ENCODE peak calls at places on chromosomes 5 and 9, in seven cellular contexts. U is PC-3, X is neural progenitor cell, T is IMR-90, P is MM.1S, N is PC-9, R is mesenchymal stem cell. C is an unnamed sample.

GRCh38 chr5:132283423-132284043 is 10.7 kb upstream of the SLC22A4 start:
- DNase-seq in U (peak), X (no peak), T (peak), P (no peak), N (peak), R (peak), C (peak)

GRCh38 chr9:127970401-127971313 is 10.1 kb downstream of the EEIG1 start:
- DNase-seq in U (peak), X (peak), T (no peak), P (peak), N (peak), R (no peak), C (no peak)

GRCh38 chr5:167030500-167031120 is 1260.8 kb upstream of the WWC1 start:
- DNase-seq in U (no peak), X (peak), T (no peak), P (no peak), N (no peak), R (no peak), C (peak)

GRCh38 chr5:170597876-170598275 is 94.1 kb downstream of the KCNIP1 start:
- DNase-seq in U (no peak), X (no peak), T (no peak), P (no peak), N (no peak), R (peak), C (peak)

GRCh38 chr5:40410939-40411635 is 268.6 kb upstream of the PTGER4 start:
- DNase-seq in U (peak), X (no peak), T (peak), P (no peak), N (peak), R (peak), C (peak)

GRCh38 chr9:110340306-110340705 is 2.6 kb upstream of the TXNDC8 start:
- DNase-seq in U (peak), X (peak), T (no peak), P (peak), N (no peak), R (no peak), C (peak)

GRCh38 chr9:8762676-8763075 is 963.1 kb upstream of the DMAC1 start:
- DNase-seq in U (no peak), X (peak), T (no peak), P (no peak), N (no peak), R (no peak), C (no peak)

GRCh38 chr5:15249152-15249551 is 250.8 kb upstream of the FBXL7 start:
- DNase-seq in U (peak), X (no peak), T (peak), P (peak), N (peak), R (peak), C (peak)

GRCh38 chr9:34646211-34647083 is at the start of gene GALT:
- DNase-seq in U (peak), X (peak), T (peak), P (peak), N (peak), R (peak), C (peak)

GRCh38 chr9:5499889-5500398 is 10.4 kb upstream of the PDCD1LG2 start:
- DNase-seq in U (peak), X (no peak), T (peak), P (no peak), N (no peak), R (peak), C (peak)

GRCh38 chr9:131743501-131743900 is 3.6 kb upstream of the RAPGEF1 start:
- DNase-seq in U (no peak), X (no peak), T (no peak), P (no peak), N (no peak), R (no peak), C (no peak)

GRCh38 chr9:131744715-131745201 is 4.9 kb upstream of the RAPGEF1 start:
- DNase-seq in U (no peak), X (no peak), T (no peak), P (no peak), N (peak), R (no peak), C (no peak)

GRCh38 chr9:131745611-131746010 is 5.7 kb upstream of the RAPGEF1 start:
- DNase-seq in U (no peak), X (no peak), T (no peak), P (no peak), N (no peak), R (no peak), C (no peak)

GRCh38 chr9:131747352-131747751 is 7.5 kb upstream of the RAPGEF1 start:
- DNase-seq in U (peak), X (peak), T (peak), P (peak), N (peak), R (peak), C (peak)

DNA sequence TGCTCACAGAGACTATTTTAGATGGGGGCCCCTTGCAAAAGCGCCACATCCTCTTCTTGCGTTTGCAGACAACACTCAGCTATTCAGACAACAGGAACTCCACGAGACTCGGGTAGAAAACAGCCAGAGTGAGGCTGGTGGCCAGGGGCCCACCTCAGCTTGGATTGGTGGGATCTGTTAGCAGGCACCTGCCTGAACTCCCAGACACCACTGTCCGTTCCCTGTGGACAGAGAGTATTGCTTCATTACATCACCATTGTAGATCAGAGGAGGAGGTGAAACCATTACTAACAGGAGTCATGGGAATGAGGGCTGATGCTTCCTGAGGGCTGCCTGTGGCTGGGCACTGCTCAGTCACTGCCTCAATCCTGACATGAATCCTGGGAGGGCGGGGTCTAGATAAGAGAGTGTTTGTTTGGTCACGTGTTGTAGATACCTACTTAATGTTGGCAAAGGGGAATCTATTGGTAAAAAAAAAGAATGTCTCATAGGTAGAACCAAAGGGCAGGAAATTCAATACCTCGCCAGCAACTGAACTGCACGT is 4.4 kb upstream of the RAPGEF1 start:
- DNase-seq in U (no peak), X (no peak), T (peak), P (no peak), N (peak), R (no peak), C (peak)
- H2AFZ ChIP-seq in U (no peak), X (no peak), T (no peak), P (no peak), N (peak), R (no peak), C (no peak)

GRCh38 chr5:1888541-1889251 is 6.0 kb upstream of the IRX4 start:
- DNase-seq in U (no peak), X (no peak), T (no peak), P (no peak), N (no peak), R (no peak), C (no peak)
- H2AFZ ChIP-seq in U (no peak), X (no peak), T (no peak), P (no peak), N (no peak), R (no peak), C (no peak)

DNA sequence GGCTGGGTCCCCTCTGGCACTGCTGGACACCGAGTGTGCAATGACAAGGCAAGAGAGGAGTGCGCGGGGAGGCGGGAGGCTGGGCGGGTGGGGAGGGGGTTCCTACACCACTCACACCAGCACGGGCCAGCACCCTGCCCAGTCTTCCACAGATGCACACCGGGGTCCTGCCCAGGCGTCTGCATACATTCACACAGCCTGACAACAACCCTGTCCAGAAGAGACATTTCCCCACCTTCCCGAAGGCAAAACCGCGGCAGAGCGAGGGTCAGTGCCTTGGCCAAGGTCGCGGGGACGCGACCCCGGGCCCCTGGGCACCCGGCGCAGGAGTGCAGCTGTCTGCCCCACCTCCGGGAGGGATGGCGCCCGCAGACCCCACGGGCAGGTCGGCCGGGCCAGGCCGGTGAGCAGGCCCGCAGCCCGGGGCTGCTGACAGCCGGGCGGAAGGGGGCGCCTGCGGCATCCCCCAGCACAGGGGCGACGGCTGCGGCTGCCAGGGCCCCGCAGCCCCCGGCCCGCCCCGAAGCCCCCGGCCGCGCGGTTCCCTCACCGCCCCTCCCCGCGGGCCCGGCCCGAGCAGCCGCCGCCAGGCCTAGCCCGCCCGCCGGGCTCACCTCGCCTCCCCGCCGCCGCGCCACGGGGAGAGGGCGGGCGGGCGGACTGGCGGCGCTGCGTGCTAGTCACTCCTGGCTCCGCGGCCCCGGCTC is 496 bp downstream of the MAPK9 start:
- DNase-seq in U (no peak), X (peak), T (no peak), P (peak), N (no peak), R (peak), C (no peak)
- H2AFZ ChIP-seq in U (no peak), X (no peak), T (peak), P (peak), N (peak), R (no peak), C (peak)

GRCh38 chr5:91132552-91132951 is 250.6 kb downstream of the ARRDC3 start:
- DNase-seq in U (no peak), X (no peak), T (no peak), P (no peak), N (no peak), R (no peak), C (no peak)

GRCh38 chr5:91136271-91136670 is 246.8 kb downstream of the ARRDC3 start:
- DNase-seq in U (peak), X (no peak), T (peak), P (no peak), N (peak), R (no peak), C (peak)

GRCh38 chr5:91137647-91138046 is 245.5 kb downstream of the ARRDC3 start:
- DNase-seq in U (no peak), X (no peak), T (no peak), P (no peak), N (no peak), R (no peak), C (no peak)

GRCh38 chr5:91133183-91133582 is 249.9 kb downstream of the ARRDC3 start:
- DNase-seq in U (no peak), X (no peak), T (no peak), P (no peak), N (no peak), R (no peak), C (no peak)

GRCh38 chr5:91135475-91136248 is 247.5 kb downstream of the ARRDC3 start:
- DNase-seq in U (peak), X (no peak), T (no peak), P (no peak), N (peak), R (no peak), C (peak)
- H2AFZ ChIP-seq in U (no peak), X (no peak), T (peak), P (no peak), N (no peak), R (peak), C (no peak)

DNA sequence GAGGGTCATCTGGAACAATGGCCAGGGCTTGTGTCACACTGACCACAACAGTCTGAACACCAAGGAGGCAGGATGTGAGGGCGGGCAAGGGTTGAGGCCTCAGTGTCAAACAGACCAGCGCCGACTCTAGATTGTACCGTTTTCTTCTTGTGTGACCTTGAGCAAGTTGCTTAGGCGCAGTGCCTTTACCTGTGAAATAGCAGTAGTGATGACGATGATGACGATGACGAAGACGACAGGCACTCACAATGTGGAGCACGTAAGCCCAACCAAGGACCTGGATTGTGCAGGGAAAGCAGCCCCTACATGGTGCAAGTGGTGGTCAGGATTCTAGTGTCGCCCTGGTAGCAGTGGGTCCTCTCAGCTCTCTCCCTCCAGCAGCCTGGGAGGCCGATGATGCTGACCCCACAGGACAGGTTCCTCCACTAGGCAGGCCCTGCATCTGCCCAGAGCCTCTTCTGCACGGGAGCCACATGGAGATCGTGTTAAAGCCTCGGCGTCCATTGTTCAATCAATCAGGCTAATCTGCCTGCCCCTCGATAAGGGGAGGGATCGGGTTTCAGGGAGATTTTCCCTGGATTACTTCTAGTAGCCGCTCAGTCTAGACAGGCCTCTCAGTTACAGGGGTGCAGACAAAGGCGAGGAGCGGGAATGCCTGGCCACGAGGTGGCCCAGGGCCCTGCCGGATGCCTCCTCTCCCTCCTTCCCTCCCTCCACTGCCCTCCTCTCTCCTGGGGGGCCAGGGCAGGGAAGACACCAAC is 91.7 kb downstream of the MACROH2A1 start:
- DNase-seq in U (no peak), X (peak), T (no peak), P (no peak), N (no peak), R (no peak), C (peak)
- H2AFZ ChIP-seq in U (no peak), X (peak), T (peak), P (no peak), N (no peak), R (no peak), C (no peak)

GRCh38 chr5:172983542-172984243 is at the start of gene ATP6V0E1:
- DNase-seq in U (peak), X (peak), T (peak), P (peak), N (peak), R (peak), C (peak)

GRCh38 chr5:172985596-172985995 is 2.0 kb downstream of the ATP6V0E1 start:
- DNase-seq in U (peak), X (no peak), T (no peak), P (no peak), N (no peak), R (no peak), C (no peak)

GRCh38 chr5:172981931-172982330 is 1.6 kb upstream of the ATP6V0E1 start:
- DNase-seq in U (no peak), X (no peak), T (no peak), P (no peak), N (no peak), R (no peak), C (no peak)

GRCh38 chr5:172979778-172980177 is 3.8 kb upstream of the ATP6V0E1 start:
- DNase-seq in U (peak), X (no peak), T (peak), P (no peak), N (no peak), R (peak), C (no peak)

DNA sequence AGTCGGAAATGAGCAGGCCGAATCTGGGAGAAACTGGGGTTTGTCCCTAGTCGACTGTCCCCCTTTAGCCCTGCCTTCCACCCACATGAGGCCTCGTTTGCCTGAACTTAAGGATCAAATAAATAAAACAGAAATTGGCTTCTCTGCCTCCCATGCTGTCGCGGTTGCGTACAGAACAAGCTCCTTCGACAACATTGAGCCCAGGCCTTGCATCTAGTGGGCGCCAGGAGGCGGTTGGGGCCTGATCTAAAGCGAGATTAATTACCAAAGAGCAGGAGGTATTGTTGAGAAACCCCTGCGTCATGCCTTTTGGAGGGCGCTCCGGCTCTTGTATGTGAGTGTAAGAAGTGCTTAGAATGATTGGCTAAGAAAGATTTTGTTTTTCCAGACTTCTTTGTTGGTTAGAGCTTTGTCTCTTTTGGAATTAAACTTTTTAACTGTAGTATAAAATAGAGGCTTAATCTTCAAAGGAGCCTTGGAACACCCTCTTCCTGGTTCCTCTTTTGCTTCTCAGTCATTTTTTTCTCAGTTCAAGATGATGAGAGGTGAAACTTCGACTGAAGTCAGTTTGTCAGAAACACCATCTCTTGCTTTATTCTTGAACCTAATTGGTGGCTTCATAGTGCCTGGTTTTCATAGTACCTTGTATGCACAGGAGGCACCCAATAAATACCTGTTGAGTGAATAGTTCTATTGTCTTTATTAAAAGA is 828 bp downstream of the ATP6V0E1 start:
- DNase-seq in U (peak), X (peak), T (peak), P (peak), N (peak), R (peak), C (peak)
- H2AFZ ChIP-seq in U (peak), X (peak), T (peak), P (peak), N (peak), R (peak), C (no peak)

C was measured in fibroblast of lung.